ENCODE peak calls at places on chromosomes 1 and 21, in four cellular contexts. One of them, this sample, is unnamed.

GRCh38 chr1:23393706-23394105 is 24.1 kb upstream of the ZNF436 start:
- DNase-seq in A549: no peak
- DNase-seq in NCI-H1417: no peak
- DNase-seq in HS-5: no peak
- DNase-seq in this sample: no peak

GRCh38 chr1:178220094-178220493 is 126.2 kb downstream of the RASAL2 start:
- DNase-seq in NCI-H1417: no peak
- DNase-seq in A549: no peak
- DNase-seq in HS-5: peak
- DNase-seq in this sample: no peak

GRCh38 chr21:45916011-45916840 is 65.3 kb upstream of the COL6A1 start:
- DNase-seq in HS-5: no peak
- DNase-seq in A549: no peak
- DNase-seq in NCI-H1417: no peak
- DNase-seq in this sample: peak

GRCh38 chr1:22751124-22751531 is 40.5 kb downstream of the EPHB2 start:
- DNase-seq in A549: no peak
- DNase-seq in NCI-H1417: peak
- DNase-seq in HS-5: no peak
- DNase-seq in this sample: no peak

GRCh38 chr1:152162826-152163463 is 3.9 kb upstream of the RPTN start:
- DNase-seq in NCI-H1417: no peak
- DNase-seq in A549: peak
- DNase-seq in HS-5: peak
- DNase-seq in this sample: peak

GRCh38 chr1:155960081-155960745 is 18.1 kb downstream of the ARHGEF2 start:
- DNase-seq in NCI-H1417: no peak
- DNase-seq in A549: no peak
- DNase-seq in HS-5: no peak
- DNase-seq in this sample: no peak

GRCh38 chr1:241638091-241638682 is 2.0 kb downstream of the CHML start:
- DNase-seq in NCI-H1417: no peak
- DNase-seq in A549: no peak
- DNase-seq in HS-5: no peak
- DNase-seq in this sample: no peak

GRCh38 chr1:13960376-13960987 is 260.5 kb downstream of the PRDM2 start:
- DNase-seq in A549: peak
- DNase-seq in NCI-H1417: peak
- DNase-seq in HS-5: peak
- DNase-seq in this sample: peak

GRCh38 chr1:1082239-1083180 is 8.4 kb upstream of the RNF223 start:
- DNase-seq in A549: no peak
- DNase-seq in NCI-H1417: no peak
- DNase-seq in HS-5: no peak
- DNase-seq in this sample: no peak

GRCh38 chr1:203225054-203225453 is 4.4 kb downstream of the CHIT1 start:
- DNase-seq in NCI-H1417: no peak
- DNase-seq in HS-5: no peak
- DNase-seq in A549: no peak
- DNase-seq in this sample: peak

GRCh38 chr1:34742667-34743270 is 12.1 kb upstream of the GJB5 start:
- DNase-seq in NCI-H1417: peak
- DNase-seq in A549: peak
- DNase-seq in HS-5: peak
- DNase-seq in this sample: peak

GRCh38 chr1:234656981-234657651 is 47.1 kb upstream of the IRF2BP2 start:
- DNase-seq in NCI-H1417: peak
- DNase-seq in HS-5: peak
- DNase-seq in A549: peak
- DNase-seq in this sample: peak

GRCh38 chr1:47908258-47908657 is 88.9 kb downstream of the TRABD2B start:
- DNase-seq in NCI-H1417: no peak
- DNase-seq in A549: no peak
- DNase-seq in HS-5: no peak
- DNase-seq in this sample: no peak

GRCh38 chr1:247357062-247357780 is 25.6 kb upstream of the ZNF496 start:
- DNase-seq in NCI-H1417: no peak
- DNase-seq in HS-5: peak
- DNase-seq in A549: no peak
- DNase-seq in this sample: peak

GRCh38 chr1:110210604-110211502 is 739 bp downstream of the KCNC4 start:
- DNase-seq in HS-5: no peak
- DNase-seq in NCI-H1417: no peak
- DNase-seq in A549: peak
- DNase-seq in this sample: peak

GRCh38 chr21:42157606-42158310 is 61.2 kb upstream of the ABCG1 start:
- DNase-seq in HS-5: no peak
- DNase-seq in NCI-H1417: no peak
- DNase-seq in A549: no peak
- DNase-seq in this sample: no peak

GRCh38 chr1:217048104-217048707 is 325.0 kb upstream of the ESRRG start:
- DNase-seq in A549: peak
- DNase-seq in NCI-H1417: no peak
- DNase-seq in HS-5: no peak
- DNase-seq in this sample: no peak

GRCh38 chr1:204685236-204686006 is at the start of gene LRRN2:
- DNase-seq in A549: peak
- DNase-seq in NCI-H1417: peak
- DNase-seq in HS-5: no peak
- DNase-seq in this sample: no peak

GRCh38 chr21:43361493-43362296 is 65.2 kb downstream of the SIK1 start:
- DNase-seq in HS-5: no peak
- DNase-seq in NCI-H1417: no peak
- DNase-seq in A549: no peak
- DNase-seq in this sample: peak

GRCh38 chr21:41678944-41679343 is 87.9 kb downstream of the RIPK4 start:
- DNase-seq in NCI-H1417: peak
- DNase-seq in HS-5: peak
- DNase-seq in A549: peak
- DNase-seq in this sample: peak

This sample was measured in MV-4-11.